ENCODE peak calls at places on chromosome 4, in six cellular contexts. One of them, this sample, is unnamed.

GRCh38 chr4:143700420-143701352 is at the start of gene FREM3:
- DNase-seq in Peyer's patch: no peak
- DNase-seq in posterior cingulate gyrus: peak; percentile 23
- DNase-seq in bronchial epithelial cell: no peak
- DNase-seq in activated CD4-positive, alpha-beta T cell treated with anti-CD3 and anti-CD28 coated beads, Interleukin-2, amount 50 U/mL, for 48 hours: peak; percentile 6
- DNase-seq in naive thymus-derived CD8-positive, alpha-beta T cell: peak; percentile 9
- DNase-seq in this sample: no peak

GRCh38 chr4:56861365-56861764 is 39.9 kb upstream of the SPINK2 start:
- DNase-seq in Peyer's patch: no peak
- DNase-seq in posterior cingulate gyrus: no peak
- DNase-seq in bronchial epithelial cell: peak; percentile 15
- DNase-seq in activated CD4-positive, alpha-beta T cell treated with anti-CD3 and anti-CD28 coated beads, Interleukin-2, amount 50 U/mL, for 48 hours: no peak
- DNase-seq in naive thymus-derived CD8-positive, alpha-beta T cell: no peak
- DNase-seq in this sample: no peak

GRCh38 chr4:3792813-3793212 is 26.6 kb downstream of the ADRA2C start:
- DNase-seq in Peyer's patch: no peak
- DNase-seq in posterior cingulate gyrus: no peak
- DNase-seq in bronchial epithelial cell: no peak
- DNase-seq in activated CD4-positive, alpha-beta T cell treated with anti-CD3 and anti-CD28 coated beads, Interleukin-2, amount 50 U/mL, for 48 hours: no peak
- DNase-seq in naive thymus-derived CD8-positive, alpha-beta T cell: no peak
- DNase-seq in this sample: no peak

GRCh38 chr4:86816463-86817107 is 32.6 kb downstream of the SLC10A6 start:
- DNase-seq in Peyer's patch: no peak
- DNase-seq in posterior cingulate gyrus: peak; percentile 15
- DNase-seq in bronchial epithelial cell: no peak
- DNase-seq in activated CD4-positive, alpha-beta T cell treated with anti-CD3 and anti-CD28 coated beads, Interleukin-2, amount 50 U/mL, for 48 hours: no peak
- DNase-seq in naive thymus-derived CD8-positive, alpha-beta T cell: no peak
- DNase-seq in this sample: no peak

GRCh38 chr4:147381749-147382148 is 99.1 kb upstream of the EDNRA start:
- DNase-seq in Peyer's patch: no peak
- DNase-seq in posterior cingulate gyrus: no peak
- DNase-seq in bronchial epithelial cell: peak; percentile 68
- DNase-seq in activated CD4-positive, alpha-beta T cell treated with anti-CD3 and anti-CD28 coated beads, Interleukin-2, amount 50 U/mL, for 48 hours: no peak
- DNase-seq in naive thymus-derived CD8-positive, alpha-beta T cell: no peak
- DNase-seq in this sample: no peak

GRCh38 chr4:128859887-128860774 is 50.6 kb downstream of the JADE1 start:
- DNase-seq in Peyer's patch: no peak
- DNase-seq in posterior cingulate gyrus: no peak
- DNase-seq in bronchial epithelial cell: no peak
- DNase-seq in activated CD4-positive, alpha-beta T cell treated with anti-CD3 and anti-CD28 coated beads, Interleukin-2, amount 50 U/mL, for 48 hours: no peak
- DNase-seq in naive thymus-derived CD8-positive, alpha-beta T cell: no peak
- DNase-seq in this sample: no peak

GRCh38 chr4:26356067-26356466 is 35.3 kb downstream of the RBPJ start:
- DNase-seq in Peyer's patch: no peak
- DNase-seq in posterior cingulate gyrus: no peak
- DNase-seq in bronchial epithelial cell: peak; percentile 10
- DNase-seq in activated CD4-positive, alpha-beta T cell treated with anti-CD3 and anti-CD28 coated beads, Interleukin-2, amount 50 U/mL, for 48 hours: no peak
- DNase-seq in naive thymus-derived CD8-positive, alpha-beta T cell: no peak
- DNase-seq in this sample: no peak

GRCh38 chr4:154064244-154064643 is 275.4 kb upstream of the SFRP2 start:
- DNase-seq in Peyer's patch: no peak
- DNase-seq in posterior cingulate gyrus: no peak
- DNase-seq in bronchial epithelial cell: no peak
- DNase-seq in activated CD4-positive, alpha-beta T cell treated with anti-CD3 and anti-CD28 coated beads, Interleukin-2, amount 50 U/mL, for 48 hours: no peak
- DNase-seq in naive thymus-derived CD8-positive, alpha-beta T cell: no peak
- DNase-seq in this sample: no peak

GRCh38 chr4:53321151-53321987 is 44.5 kb downstream of the SCFD2 start:
- DNase-seq in Peyer's patch: no peak
- DNase-seq in posterior cingulate gyrus: no peak
- DNase-seq in bronchial epithelial cell: peak; percentile 82
- DNase-seq in activated CD4-positive, alpha-beta T cell treated with anti-CD3 and anti-CD28 coated beads, Interleukin-2, amount 50 U/mL, for 48 hours: no peak
- DNase-seq in naive thymus-derived CD8-positive, alpha-beta T cell: no peak
- DNase-seq in this sample: no peak

GRCh38 chr4:185513489-185514181 is 21.7 kb downstream of the PDLIM3 start:
- DNase-seq in Peyer's patch: no peak
- DNase-seq in posterior cingulate gyrus: no peak
- DNase-seq in bronchial epithelial cell: peak; percentile 61
- DNase-seq in activated CD4-positive, alpha-beta T cell treated with anti-CD3 and anti-CD28 coated beads, Interleukin-2, amount 50 U/mL, for 48 hours: peak; percentile 21
- DNase-seq in naive thymus-derived CD8-positive, alpha-beta T cell: no peak
- DNase-seq in this sample: no peak

GRCh38 chr4:48680848-48681568 is 99.1 kb downstream of the FRYL start:
- DNase-seq in Peyer's patch: no peak
- DNase-seq in posterior cingulate gyrus: no peak
- DNase-seq in bronchial epithelial cell: no peak
- DNase-seq in activated CD4-positive, alpha-beta T cell treated with anti-CD3 and anti-CD28 coated beads, Interleukin-2, amount 50 U/mL, for 48 hours: no peak
- DNase-seq in naive thymus-derived CD8-positive, alpha-beta T cell: no peak
- DNase-seq in this sample: no peak

GRCh38 chr4:126737899-126738526 is 894.7 kb upstream of the INTU start:
- DNase-seq in Peyer's patch: no peak
- DNase-seq in posterior cingulate gyrus: no peak
- DNase-seq in bronchial epithelial cell: no peak
- DNase-seq in activated CD4-positive, alpha-beta T cell treated with anti-CD3 and anti-CD28 coated beads, Interleukin-2, amount 50 U/mL, for 48 hours: no peak
- DNase-seq in naive thymus-derived CD8-positive, alpha-beta T cell: no peak
- DNase-seq in this sample: no peak

GRCh38 chr4:95289028-95289634 is 259.6 kb downstream of the UNC5C start:
- DNase-seq in Peyer's patch: no peak
- DNase-seq in posterior cingulate gyrus: no peak
- DNase-seq in bronchial epithelial cell: peak; percentile 82
- DNase-seq in activated CD4-positive, alpha-beta T cell treated with anti-CD3 and anti-CD28 coated beads, Interleukin-2, amount 50 U/mL, for 48 hours: no peak
- DNase-seq in naive thymus-derived CD8-positive, alpha-beta T cell: no peak
- DNase-seq in this sample: no peak

GRCh38 chr4:186580669-186581068 is 25.3 kb upstream of the MTNR1A start:
- DNase-seq in Peyer's patch: no peak
- DNase-seq in posterior cingulate gyrus: no peak
- DNase-seq in bronchial epithelial cell: no peak
- DNase-seq in activated CD4-positive, alpha-beta T cell treated with anti-CD3 and anti-CD28 coated beads, Interleukin-2, amount 50 U/mL, for 48 hours: no peak
- DNase-seq in naive thymus-derived CD8-positive, alpha-beta T cell: no peak
- DNase-seq in this sample: no peak

GRCh38 chr4:93467484-93468155 is 360.9 kb upstream of the ATOH1 start:
- DNase-seq in Peyer's patch: no peak
- DNase-seq in posterior cingulate gyrus: no peak
- DNase-seq in bronchial epithelial cell: peak; percentile 83
- DNase-seq in activated CD4-positive, alpha-beta T cell treated with anti-CD3 and anti-CD28 coated beads, Interleukin-2, amount 50 U/mL, for 48 hours: no peak
- DNase-seq in naive thymus-derived CD8-positive, alpha-beta T cell: no peak
- DNase-seq in this sample: no peak

GRCh38 chr4:112882286-112882685 is 167.2 kb upstream of the ANK2 start:
- DNase-seq in Peyer's patch: no peak
- DNase-seq in posterior cingulate gyrus: no peak
- DNase-seq in bronchial epithelial cell: no peak
- DNase-seq in activated CD4-positive, alpha-beta T cell treated with anti-CD3 and anti-CD28 coated beads, Interleukin-2, amount 50 U/mL, for 48 hours: no peak
- DNase-seq in naive thymus-derived CD8-positive, alpha-beta T cell: no peak
- DNase-seq in this sample: no peak

GRCh38 chr4:93201471-93201870 is 627.1 kb upstream of the ATOH1 start:
- DNase-seq in Peyer's patch: no peak
- DNase-seq in posterior cingulate gyrus: no peak
- DNase-seq in bronchial epithelial cell: no peak
- DNase-seq in activated CD4-positive, alpha-beta T cell treated with anti-CD3 and anti-CD28 coated beads, Interleukin-2, amount 50 U/mL, for 48 hours: no peak
- DNase-seq in naive thymus-derived CD8-positive, alpha-beta T cell: no peak
- DNase-seq in this sample: no peak

GRCh38 chr4:106337916-106338315 is 21.6 kb downstream of the AIMP1 start:
- DNase-seq in Peyer's patch: no peak
- DNase-seq in posterior cingulate gyrus: no peak
- DNase-seq in bronchial epithelial cell: no peak
- DNase-seq in activated CD4-positive, alpha-beta T cell treated with anti-CD3 and anti-CD28 coated beads, Interleukin-2, amount 50 U/mL, for 48 hours: no peak
- DNase-seq in naive thymus-derived CD8-positive, alpha-beta T cell: no peak
- DNase-seq in this sample: no peak

GRCh38 chr4:2941138-2942036 is 21.8 kb downstream of the NOP14 start:
- DNase-seq in Peyer's patch: no peak
- DNase-seq in posterior cingulate gyrus: no peak
- DNase-seq in bronchial epithelial cell: no peak
- DNase-seq in activated CD4-positive, alpha-beta T cell treated with anti-CD3 and anti-CD28 coated beads, Interleukin-2, amount 50 U/mL, for 48 hours: no peak
- DNase-seq in naive thymus-derived CD8-positive, alpha-beta T cell: no peak
- DNase-seq in this sample: no peak